ENCODE peak calls at places on chromosomes 11 and 22, in six cellular contexts. One of them, this sample, is unnamed.

GRCh38 chr22:29633514-29634312 is 30.3 kb downstream of the NF2 start:
- ATAC-seq in HepG2: no peak
- ATAC-seq in K562: no peak
- ATAC-seq in A549: no peak
- ATAC-seq in GM12878: no peak
- ATAC-seq in upper lobe of left lung: no peak
- ATAC-seq in this sample: no peak

GRCh38 chr22:40628354-40629042 is 8.0 kb downstream of the MRTFA start:
- ATAC-seq in HepG2: no peak
- ATAC-seq in K562: peak; percentile 53
- ATAC-seq in upper lobe of left lung: no peak
- ATAC-seq in A549: no peak
- ATAC-seq in GM12878: peak; percentile 88
- ATAC-seq in this sample: no peak

GRCh38 chr11:70358797-70359196 is 39.5 kb upstream of the CTTN start:
- ATAC-seq in upper lobe of left lung: no peak
- ATAC-seq in K562: no peak
- ATAC-seq in A549: no peak
- ATAC-seq in GM12878: no peak
- ATAC-seq in HepG2: no peak
- ATAC-seq in this sample: no peak

GRCh38 chr11:72807789-72808188 is 6.4 kb upstream of the ATG16L2 start:
- ATAC-seq in upper lobe of left lung: peak; percentile 58
- ATAC-seq in A549: peak; percentile 31
- ATAC-seq in GM12878: peak; percentile 44
- ATAC-seq in HepG2: no peak
- ATAC-seq in K562: no peak
- ATAC-seq in this sample: peak; percentile 18

GRCh38 chr22:46484156-46484860 is 53.1 kb downstream of the CELSR1 start:
- ATAC-seq in GM12878: no peak
- ATAC-seq in K562: no peak
- ATAC-seq in HepG2: no peak
- ATAC-seq in upper lobe of left lung: peak; percentile 65
- ATAC-seq in A549: peak; percentile 73
- ATAC-seq in this sample: no peak

GRCh38 chr11:68025047-68025446 is 5.4 kb upstream of the NDUFS8 start:
- ATAC-seq in upper lobe of left lung: no peak
- ATAC-seq in A549: no peak
- ATAC-seq in HepG2: peak; percentile 20
- ATAC-seq in GM12878: peak; percentile 80
- ATAC-seq in K562: peak; percentile 25
- ATAC-seq in this sample: no peak

GRCh38 chr22:37243402-37244113 is 511 bp downstream of the RAC2 start:
- ATAC-seq in A549: no peak
- ATAC-seq in K562: peak; percentile 2
- ATAC-seq in upper lobe of left lung: peak; percentile 2
- ATAC-seq in HepG2: no peak
- ATAC-seq in GM12878: peak; percentile 9
- ATAC-seq in this sample: no peak

GRCh38 chr22:21766933-21767462 is 31.4 kb upstream of the YPEL1 start:
- ATAC-seq in A549: no peak
- ATAC-seq in GM12878: peak; percentile 79
- ATAC-seq in upper lobe of left lung: no peak
- ATAC-seq in K562: peak; percentile 12
- ATAC-seq in HepG2: peak; percentile 19
- ATAC-seq in this sample: no peak

GRCh38 chr22:20117656-20118571 is 888 bp upstream of the TRMT2A start:
- ATAC-seq in upper lobe of left lung: no peak
- ATAC-seq in K562: peak; percentile 39
- ATAC-seq in HepG2: no peak
- ATAC-seq in A549: no peak
- ATAC-seq in GM12878: peak; percentile 42
- ATAC-seq in this sample: no peak

GRCh38 chr11:10780040-10780439 is 28.7 kb downstream of the EIF4G2 start:
- ATAC-seq in HepG2: no peak
- ATAC-seq in A549: peak; percentile 30
- ATAC-seq in GM12878: no peak
- ATAC-seq in upper lobe of left lung: no peak
- ATAC-seq in K562: peak; percentile 48
- ATAC-seq in this sample: no peak

GRCh38 chr11:78168539-78169477 is 19.6 kb downstream of the KCTD21 start:
- ATAC-seq in A549: no peak
- ATAC-seq in K562: peak; percentile 54
- ATAC-seq in HepG2: peak; percentile 49
- ATAC-seq in GM12878: no peak
- ATAC-seq in upper lobe of left lung: peak; percentile 83
- ATAC-seq in this sample: peak; percentile 93

GRCh38 chr11:125025968-125026367 is 37.1 kb upstream of the SLC37A2 start:
- ATAC-seq in K562: no peak
- ATAC-seq in GM12878: no peak
- ATAC-seq in upper lobe of left lung: no peak
- ATAC-seq in HepG2: no peak
- ATAC-seq in A549: no peak
- ATAC-seq in this sample: no peak

GRCh38 chr11:1158681-1159525 is 1.1 kb downstream of the MUC5AC start:
- ATAC-seq in K562: no peak
- ATAC-seq in upper lobe of left lung: no peak
- ATAC-seq in HepG2: no peak
- ATAC-seq in A549: no peak
- ATAC-seq in GM12878: no peak
- ATAC-seq in this sample: no peak

GRCh38 chr11:113817162-113817561 is 37.6 kb downstream of the CLDN25 start:
- ATAC-seq in K562: no peak
- ATAC-seq in A549: no peak
- ATAC-seq in GM12878: no peak
- ATAC-seq in HepG2: no peak
- ATAC-seq in upper lobe of left lung: no peak
- ATAC-seq in this sample: no peak

GRCh38 chr11:46069595-46069994 is 51.7 kb downstream of the PHF21A start:
- ATAC-seq in HepG2: no peak
- ATAC-seq in K562: no peak
- ATAC-seq in A549: no peak
- ATAC-seq in GM12878: no peak
- ATAC-seq in upper lobe of left lung: no peak
- ATAC-seq in this sample: no peak

GRCh38 chr11:131993291-131993690 is 622.9 kb downstream of the NTM start:
- ATAC-seq in HepG2: no peak
- ATAC-seq in upper lobe of left lung: no peak
- ATAC-seq in GM12878: no peak
- ATAC-seq in A549: no peak
- ATAC-seq in K562: no peak
- ATAC-seq in this sample: no peak
- TF ChIP-seq POLR2A in HepG2: no peak
- TF ChIP-seq POLR2A in upper lobe of left lung: no peak
- TF ChIP-seq POLR2A in GM12878: no peak
- TF ChIP-seq POLR2A in A549: no peak
- TF ChIP-seq POLR2A in K562: no peak
- TF ChIP-seq POLR2A in this sample: no peak

GRCh38 chr11:110295086-110295485 is 1.3 kb downstream of the RDX start:
- ATAC-seq in GM12878: no peak
- ATAC-seq in HepG2: no peak
- ATAC-seq in A549: no peak
- ATAC-seq in K562: no peak
- ATAC-seq in upper lobe of left lung: no peak
- ATAC-seq in this sample: no peak
- TF ChIP-seq EP300 in GM12878: no peak
- TF ChIP-seq EP300 in HepG2: no peak
- TF ChIP-seq EP300 in A549: no peak
- TF ChIP-seq EP300 in K562: no peak
- TF ChIP-seq EP300 in upper lobe of left lung: no peak
- TF ChIP-seq EP300 in this sample: no peak

GRCh38 chr11:59265735-59266134 is 53.0 kb upstream of the MPEG1 start:
- ATAC-seq in HepG2: no peak
- ATAC-seq in K562: no peak
- ATAC-seq in GM12878: no peak
- ATAC-seq in upper lobe of left lung: no peak
- ATAC-seq in A549: no peak
- ATAC-seq in this sample: no peak

GRCh38 chr11:59267196-59267595 is 54.5 kb upstream of the MPEG1 start:
- ATAC-seq in K562: no peak
- ATAC-seq in HepG2: no peak
- ATAC-seq in A549: no peak
- ATAC-seq in upper lobe of left lung: no peak
- ATAC-seq in GM12878: peak; percentile 86
- ATAC-seq in this sample: no peak

GRCh38 chr11:59266491-59266890 is 53.8 kb upstream of the MPEG1 start:
- ATAC-seq in A549: no peak
- ATAC-seq in K562: no peak
- ATAC-seq in upper lobe of left lung: no peak
- ATAC-seq in HepG2: no peak
- ATAC-seq in GM12878: peak; percentile 15
- ATAC-seq in this sample: no peak

GRCh38 chr11:59264736-59265135 is 52.0 kb upstream of the MPEG1 start:
- ATAC-seq in A549: peak; percentile 21
- ATAC-seq in HepG2: no peak
- ATAC-seq in GM12878: no peak
- ATAC-seq in K562: no peak
- ATAC-seq in upper lobe of left lung: no peak
- ATAC-seq in this sample: no peak

DNA sequence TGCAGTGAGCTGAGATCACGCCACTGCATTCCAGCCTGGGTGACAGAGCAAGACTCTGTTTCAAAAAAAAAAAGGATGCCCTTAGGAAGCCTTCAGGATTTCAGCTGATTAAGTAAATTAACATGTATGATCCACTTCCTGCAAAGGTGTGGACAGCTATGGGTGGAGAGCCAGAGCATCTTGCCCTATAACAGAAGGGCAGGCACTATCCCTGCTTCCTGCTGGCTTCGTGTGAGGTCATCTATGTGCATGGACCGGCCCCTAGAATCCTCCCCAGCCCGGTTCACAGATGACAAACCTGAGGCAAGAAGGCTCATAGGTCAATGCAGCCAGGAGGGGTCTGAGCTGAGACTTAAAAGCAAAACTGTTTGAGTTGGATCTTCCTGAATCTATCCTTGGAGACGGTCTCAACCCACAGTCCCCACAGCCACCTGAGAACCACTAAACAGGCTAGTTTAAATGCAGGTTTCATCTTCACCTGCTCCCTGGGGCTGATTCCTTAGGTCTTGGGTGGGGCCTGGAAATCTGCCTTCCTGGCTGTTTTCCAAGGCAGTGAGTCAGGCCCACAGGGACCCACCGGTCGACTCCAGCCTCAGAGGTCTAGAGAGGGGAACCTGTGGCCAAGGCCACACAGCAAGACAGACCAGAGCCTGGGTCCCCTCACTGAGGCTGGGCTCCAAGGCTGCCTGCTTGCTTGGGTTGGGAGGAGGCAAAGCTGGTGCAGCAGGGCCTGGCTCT is 55.2 kb upstream of the MPEG1 start:
- ATAC-seq in upper lobe of left lung: no peak
- ATAC-seq in A549: no peak
- ATAC-seq in K562: no peak
- ATAC-seq in HepG2: no peak
- ATAC-seq in GM12878: peak; percentile 20
- ATAC-seq in this sample: no peak
- H3K4me1 ChIP-seq in upper lobe of left lung: peaks cover 2% of the 10 kb centered on the region
- H3K4me1 ChIP-seq in A549: no peaks in the 10 kb centered on the region
- H3K4me1 ChIP-seq in K562: no peaks in the 10 kb centered on the region
- H3K4me1 ChIP-seq in HepG2: no peaks in the 10 kb centered on the region
- H3K4me1 ChIP-seq in GM12878: peaks cover 34% of the 10 kb centered on the region
- H3K4me1 ChIP-seq in this sample: no peaks in the 10 kb centered on the region

GRCh38 chr11:47768090-47768620 is 1.0 kb upstream of the FNBP4 start:
- ATAC-seq in A549: peak; percentile 37
- ATAC-seq in GM12878: no peak
- ATAC-seq in HepG2: no peak
- ATAC-seq in upper lobe of left lung: peak; percentile 89
- ATAC-seq in K562: no peak
- ATAC-seq in this sample: peak; percentile 28
- TF ChIP-seq POLR2A in A549: peak; percentile 45
- TF ChIP-seq POLR2A in GM12878: no peak
- TF ChIP-seq POLR2A in HepG2: peak; percentile 41
- TF ChIP-seq POLR2A in upper lobe of left lung: peak; percentile 77
- TF ChIP-seq POLR2A in K562: no peak
- TF ChIP-seq POLR2A in this sample: peak; percentile 71

DNA sequence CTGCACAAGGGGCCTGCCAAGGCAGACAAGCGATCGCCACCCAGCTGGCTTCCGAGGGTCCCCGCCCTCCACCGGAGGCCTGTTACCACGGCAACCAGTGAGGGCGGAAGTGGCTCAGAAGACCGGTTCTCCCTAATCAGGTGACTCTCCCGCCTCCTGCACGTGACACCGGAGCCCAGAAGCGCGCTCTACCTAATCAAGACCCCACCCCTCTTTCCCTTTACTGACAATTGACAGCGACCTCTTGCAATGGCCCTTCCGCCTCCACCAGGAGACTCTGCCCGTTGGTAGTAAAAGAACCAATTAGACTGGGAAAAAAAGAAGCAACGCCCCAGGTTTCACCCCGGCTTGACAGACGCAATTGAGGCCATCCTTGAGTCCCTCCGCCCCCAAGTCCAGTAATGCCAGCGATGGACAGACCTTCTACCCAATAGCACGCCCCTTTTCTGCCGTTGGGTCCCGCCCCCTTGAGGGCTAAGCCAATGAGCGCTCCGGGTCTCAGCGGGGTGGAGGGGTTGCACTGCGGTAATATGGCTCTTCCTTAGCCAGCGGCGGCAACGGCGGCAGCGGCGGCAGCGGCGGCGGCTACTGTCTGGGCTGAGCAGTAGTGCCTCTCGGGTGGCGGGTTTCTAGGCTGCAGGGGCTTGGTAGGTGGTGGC is at the start of gene UVRAG:
- ATAC-seq in HepG2: peak; percentile 90
- ATAC-seq in K562: peak; percentile 96
- ATAC-seq in GM12878: peak; percentile 86
- ATAC-seq in upper lobe of left lung: peak; percentile 99
- ATAC-seq in A549: peak; percentile 97
- ATAC-seq in this sample: peak; percentile 97
- TF ChIP-seq EP300 in HepG2: no peak
- TF ChIP-seq EP300 in K562: no peak
- TF ChIP-seq EP300 in GM12878: no peak
- TF ChIP-seq EP300 in upper lobe of left lung: no peak
- TF ChIP-seq EP300 in A549: no peak
- TF ChIP-seq EP300 in this sample: no peak

This sample was measured in gastroesophageal sphincter.